ENCODE peak calls at places on chromosomes 11 and 22, in eight cellular contexts. K is iris pigment epithelial cell; C is activated naive CD4-positive, alpha-beta T cell; A is NCI-H2171 treated with DMSO at 0.1 percent for 48 hours; G is activated T-cell treated with anti-CD3 and anti-CD28 coated beads for 1 hour; W is uterus; Y is stomach; J is lower lobe of right lung. L is an unnamed sample.

GRCh38 chr11:130315354-130315970 is 745 bp upstream of the ZBTB44 start:
- DNase-seq in A (no peak), G (peak), W (peak), C (peak), Y (peak), J (peak), K (no peak), L (peak)

GRCh38 chr11:126431401-126432064 is 76.0 kb downstream of the ST3GAL4 start:
- DNase-seq in Y (peak), A (no peak), K (peak), C (no peak), W (peak), G (no peak), J (no peak), L (no peak)

GRCh38 chr22:26615149-26615548 is 2.7 kb downstream of the CRYBB1 start:
- DNase-seq in K (no peak), J (no peak), G (no peak), Y (no peak), A (peak), W (no peak), C (no peak), L (no peak)

GRCh38 chr11:114317738-114318137 is 21.5 kb downstream of the NNMT start:
- DNase-seq in K (no peak), J (no peak), Y (no peak), C (no peak), G (no peak), W (peak), A (no peak), L (no peak)

GRCh38 chr11:32918427-32918826 is 25.8 kb downstream of the QSER1 start:
- DNase-seq in A (no peak), J (no peak), G (no peak), Y (no peak), K (peak), C (no peak), W (no peak), L (no peak)

GRCh38 chr11:93740802-93741093 is 547 bp downstream of the TAF1D start:
- DNase-seq in K (peak), J (peak), A (peak), C (peak), Y (peak), G (peak), W (peak), L (peak)

GRCh38 chr22:37929390-37929789 is 23.3 kb downstream of the MICALL1 start:
- DNase-seq in G (no peak), W (no peak), A (no peak), Y (peak), K (no peak), C (no peak), J (no peak), L (no peak)

GRCh38 chr11:25691959-25692358 is 640.0 kb upstream of the ANO3 start:
- DNase-seq in K (no peak), Y (no peak), W (no peak), C (no peak), A (no peak), G (no peak), J (no peak), L (no peak)

GRCh38 chr11:38498721-38499120 is 1900.7 kb upstream of the RAG2 start:
- DNase-seq in W (no peak), G (no peak), J (no peak), K (no peak), A (no peak), Y (no peak), C (no peak), L (no peak)

GRCh38 chr11:134574425-134574824 is 162.4 kb upstream of the B3GAT1 start:
- DNase-seq in G (no peak), K (no peak), Y (no peak), A (no peak), J (no peak), C (no peak), W (no peak), L (no peak)

GRCh38 chr22:23108324-23109078 is 33.3 kb downstream of the RSPH14 start:
- DNase-seq in J (no peak), C (no peak), A (no peak), W (no peak), K (no peak), G (no peak), Y (no peak), L (no peak)

GRCh38 chr11:96622026-96622634 is 232.3 kb downstream of the JRKL start:
- DNase-seq in G (no peak), J (no peak), W (no peak), A (no peak), C (no peak), Y (no peak), K (no peak), L (no peak)

GRCh38 chr22:25153961-25154685 is 45.5 kb upstream of the CRYBB3 start:
- DNase-seq in C (no peak), K (peak), G (no peak), J (peak), Y (peak), A (no peak), W (no peak), L (no peak)

GRCh38 chr11:124841765-124842700 is 23.2 kb upstream of the ROBO3 start:
- DNase-seq in Y (no peak), A (peak), K (no peak), J (no peak), G (no peak), C (no peak), W (no peak), L (peak)

GRCh38 chr22:43044402-43044801 is 29.5 kb upstream of the PACSIN2 start:
- DNase-seq in C (no peak), A (no peak), W (no peak), K (no peak), J (no peak), Y (no peak), G (no peak), L (no peak)

L was measured in left lung.